ENCODE peak calls at places on chromosomes 7 and 10, in six cellular contexts. A, G, F, S, M and R are unnamed samples.
A peak's percentile ranks its signal among the peaks of the same experiment; 100 is the strongest.

GRCh38 chr7:45236666-45237065 is 79.1 kb downstream of the RAMP3 start:
- DNase-seq in A (no peak), F (no peak), S (no peak), G (no peak), M (no peak), R (no peak)

GRCh38 chr10:77400041-77400440 is 237.6 kb downstream of the KCNMA1 start:
- DNase-seq in A (no peak), F (no peak), M (no peak), G (no peak), S (no peak), R (no peak)

GRCh38 chr7:71429116-71429515 is 297.2 kb downstream of the GALNT17 start:
- DNase-seq in A (no peak), M (no peak), G (no peak), F (no peak), S (no peak), R (no peak)

GRCh38 chr10:14649739-14650138 is 125.0 kb downstream of the FAM107B start:
- DNase-seq in F (no peak), S (no peak), G (no peak), A (no peak), M (no peak), R (no peak)

GRCh38 chr7:22814261-22815208 is 8.1 kb downstream of the TOMM7 start:
- DNase-seq in S (no peak), M (no peak), G (no peak), F (no peak), A (no peak), R (no peak)

GRCh38 chr10:62585211-62585758 is 211.1 kb downstream of the ZNF365 start:
- DNase-seq in M (no peak), F (no peak), G (no peak), S (no peak), A (no peak), R (no peak)

GRCh38 chr7:15326044-15326644 is 235.7 kb downstream of the AGMO start:
- DNase-seq in A (peak; percentile 9), F (peak; percentile 16), S (peak; percentile 54), M (no peak), G (peak; percentile 15), R (no peak)

GRCh38 chr7:13235961-13236360 is 548.5 kb downstream of the ARL4A start:
- DNase-seq in A (no peak), S (no peak), F (no peak), M (no peak), G (no peak), R (no peak)

GRCh38 chr10:125369382-125370326 is 209.3 kb upstream of the CTBP2 start:
- DNase-seq in M (no peak), F (no peak), A (no peak), S (no peak), G (no peak), R (no peak)

GRCh38 chr10:86401588-86402282 is 35.1 kb upstream of the GRID1 start:
- DNase-seq in M (peak; percentile 40), G (no peak), S (no peak), A (no peak), F (no peak), R (peak; percentile 60)